ENCODE peak calls at places on chromosomes 4 and X, in seven cellular contexts. T, K, D, Z, G, E and V are unnamed samples.

GRCh38 chr4:38371391-38371851 is 292.6 kb upstream of the KLF3 start:
- DNase-seq in T (no peak), K (no peak), D (no peak), Z (no peak), G (no peak), E (no peak), V (no peak)

GRCh38 chrX:113470166-113470565 is 629.5 kb upstream of the AMOT start:
- DNase-seq in T (no peak), K (no peak), D (no peak), Z (no peak), G (no peak), E (no peak), V (no peak)

GRCh38 chr4:2649604-2650114 is 106.5 kb downstream of the TNIP2 start:
- DNase-seq in T (no peak), K (no peak), D (no peak), Z (no peak), G (no peak), E (no peak), V (no peak)

GRCh38 chrX:20374450-20374849 is 107.7 kb upstream of the RPS6KA3 start:
- DNase-seq in T (no peak), K (no peak), D (no peak), Z (no peak), G (no peak), E (no peak), V (peak)

GRCh38 chrX:74119016-74119910 is 184.7 kb upstream of the ZCCHC13 start:
- DNase-seq in T (no peak), K (no peak), D (peak), Z (no peak), G (no peak), E (no peak), V (no peak)

GRCh38 chrX:9746148-9746880 is 19.3 kb downstream of the GPR143 start:
- DNase-seq in T (no peak), K (no peak), D (no peak), Z (no peak), G (no peak), E (no peak), V (no peak)

GRCh38 chr4:123856689-123857545 is 460.3 kb downstream of the SPRY1 start:
- DNase-seq in T (no peak), K (peak), D (no peak), Z (peak), G (no peak), E (no peak), V (peak)

GRCh38 chr4:47349323-47349722 is 114.2 kb downstream of the COMMD8 start:
- DNase-seq in T (no peak), K (no peak), D (peak), Z (no peak), G (no peak), E (no peak), V (no peak)

GRCh38 chr4:926538-926937 is 5.6 kb downstream of the GAK start:
- DNase-seq in T (no peak), K (no peak), D (no peak), Z (no peak), G (no peak), E (no peak), V (no peak)

GRCh38 chr4:143286733-143287570 is 49.7 kb upstream of the GAB1 start:
- DNase-seq in T (no peak), K (no peak), D (no peak), Z (no peak), G (no peak), E (no peak), V (no peak)

GRCh38 chrX:124362072-124362471 is 15.7 kb downstream of the SH2D1A start:
- DNase-seq in T (no peak), K (no peak), D (no peak), Z (no peak), G (peak), E (no peak), V (no peak)

GRCh38 chr4:43337707-43338106 is 445.2 kb downstream of the GRXCR1 start:
- DNase-seq in T (no peak), K (no peak), D (no peak), Z (no peak), G (no peak), E (no peak), V (no peak)

GRCh38 chr4:37989398-37990260 is 29.4 kb downstream of the PTTG2 start:
- DNase-seq in T (no peak), K (no peak), D (no peak), Z (no peak), G (no peak), E (no peak), V (no peak)

GRCh38 chrX:128961290-128961689 is 562.0 kb downstream of the SMARCA1 start:
- DNase-seq in T (no peak), K (no peak), D (no peak), Z (no peak), G (no peak), E (no peak), V (no peak)

GRCh38 chr4:152454398-152455011 is 81.4 kb downstream of the FBXW7 start:
- DNase-seq in T (no peak), K (no peak), D (peak), Z (no peak), G (no peak), E (no peak), V (peak)